ENCODE peak calls at places on chromosomes 4 and X, in six cellular contexts. W is mammary epithelial cell, R is ELF-1, C is GM12865, D is posterior vena cava, Z is psoas muscle. G is an unnamed sample.

GRCh38 chr4:5893013-5893580 is at the start of gene CRMP1:
- DNase-seq in W (no peak), R (peak; percentile 60), C (no peak), D (no peak), Z (no peak), G (no peak)

GRCh38 chr4:6687947-6688878 is 5.5 kb upstream of the S100P start:
- DNase-seq in W (no peak), R (peak; percentile 79), C (no peak), D (no peak), Z (no peak), G (no peak)

GRCh38 chr4:37434469-37434868 is 189.9 kb downstream of the NWD2 start:
- DNase-seq in W (no peak), R (no peak), C (no peak), D (no peak), Z (no peak), G (no peak)

GRCh38 chr4:111943796-111944203 is 201.5 kb upstream of the FAM241A start:
- DNase-seq in W (peak; percentile 46), R (peak; percentile 71), C (peak; percentile 55), D (no peak), Z (no peak), G (no peak)

GRCh38 chr4:87311684-87312083 is 11.0 kb downstream of the HSD17B13 start:
- DNase-seq in W (no peak), R (no peak), C (no peak), D (no peak), Z (no peak), G (no peak)

GRCh38 chr4:141102367-141102766 is 30.9 kb downstream of the RNF150 start:
- DNase-seq in W (peak; percentile 52), R (no peak), C (no peak), D (no peak), Z (no peak), G (no peak)

GRCh38 chr4:100722133-100722532 is 204.3 kb upstream of the EMCN start:
- DNase-seq in W (no peak), R (no peak), C (no peak), D (no peak), Z (no peak), G (no peak)

GRCh38 chrX:617401-617800 is 13.2 kb upstream of the SHOX start:
- DNase-seq in W (no peak), R (peak; percentile 55), C (no peak), D (no peak), Z (no peak), G (no peak)

GRCh38 chr4:140066031-140066930 is 87.7 kb downstream of the MAML3 start:
- DNase-seq in W (no peak), R (no peak), C (no peak), D (no peak), Z (no peak), G (no peak)

GRCh38 chrX:18931972-18932371 is 51.9 kb downstream of the PHKA2 start:
- DNase-seq in W (no peak), R (peak; percentile 58), C (peak; percentile 17), D (no peak), Z (no peak), G (no peak)

GRCh38 chr4:158896459-158897238 is 127.8 kb downstream of the FNIP2 start:
- DNase-seq in W (no peak), R (no peak), C (no peak), D (no peak), Z (no peak), G (no peak)

GRCh38 chr4:122898370-122899150 is 23.8 kb downstream of the NUDT6 start:
- DNase-seq in W (peak; percentile 85), R (no peak), C (no peak), D (no peak), Z (no peak), G (no peak)

GRCh38 chr4:3200423-3201090 is 48.4 kb upstream of the MSANTD1 start:
- DNase-seq in W (no peak), R (no peak), C (no peak), D (no peak), Z (no peak), G (no peak)

G was measured in Right ventricle myocardium inferior.